ENCODE peak calls at places on chromosome 10, in eight cellular contexts. J, A, O, G, L, M, Z and R are unnamed samples.
A peak's percentile ranks its signal among the peaks of the same experiment; 100 is the strongest.

GRCh38 chr10:69337312-69338132 is 59.2 kb downstream of the HK1 start:
- DNase-seq in J (peak; percentile 87), A (no peak), O (no peak), G (no peak), L (no peak), M (no peak), Z (no peak), R (no peak)

GRCh38 chr10:15088428-15089261 is at the start of gene ACBD7:
- DNase-seq in J (peak; percentile 83), A (peak; percentile 58), O (peak; percentile 80), G (peak; percentile 52), L (peak; percentile 83), M (peak; percentile 73), Z (peak; percentile 91), R (peak; percentile 92)

GRCh38 chr10:11934262-11934661 is 108.3 kb downstream of the UPF2 start:
- DNase-seq in J (no peak), A (no peak), O (no peak), G (no peak), L (no peak), M (no peak), Z (no peak), R (no peak)

GRCh38 chr10:34157501-34157900 is 657.6 kb downstream of the PARD3 start:
- DNase-seq in J (peak; percentile 46), A (no peak), O (no peak), G (no peak), L (no peak), M (no peak), Z (no peak), R (no peak)

GRCh38 chr10:94053639-94053932 is 59.9 kb downstream of the PLCE1 start:
- DNase-seq in J (no peak), A (no peak), O (no peak), G (no peak), L (no peak), M (no peak), Z (no peak), R (no peak)

GRCh38 chr10:70803768-70804423 is 11.9 kb upstream of the SGPL1 start:
- DNase-seq in J (no peak), A (no peak), O (no peak), G (no peak), L (no peak), M (no peak), Z (no peak), R (no peak)

GRCh38 chr10:97533888-97534287 is 35.2 kb downstream of the UBTD1 start:
- DNase-seq in J (no peak), A (no peak), O (no peak), G (no peak), L (no peak), M (no peak), Z (no peak), R (no peak)

GRCh38 chr10:84820121-84820520 is 491.7 kb downstream of the CCSER2 start:
- DNase-seq in J (no peak), A (no peak), O (no peak), G (peak; percentile 7), L (no peak), M (no peak), Z (no peak), R (no peak)

GRCh38 chr10:132243141-132243540 is 56.4 kb downstream of the DPYSL4 start:
- DNase-seq in J (no peak), A (no peak), O (no peak), G (no peak), L (no peak), M (no peak), Z (no peak), R (no peak)

GRCh38 chr10:80392250-80392649 is 16.1 kb upstream of the PRXL2A start:
- DNase-seq in J (no peak), A (no peak), O (no peak), G (no peak), L (no peak), M (no peak), Z (no peak), R (no peak)

GRCh38 chr10:131892817-131893675 is 7.8 kb upstream of the PPP2R2D start:
- DNase-seq in J (no peak), A (no peak), O (no peak), G (no peak), L (no peak), M (no peak), Z (no peak), R (no peak)

GRCh38 chr10:85420501-85421191 is 945.9 kb downstream of the GRID1 start:
- DNase-seq in J (no peak), A (no peak), O (no peak), G (no peak), L (no peak), M (no peak), Z (no peak), R (no peak)

GRCh38 chr10:6729967-6730366 is 149.9 kb upstream of the PRKCQ start:
- DNase-seq in J (no peak), A (no peak), O (no peak), G (no peak), L (no peak), M (no peak), Z (no peak), R (no peak)

GRCh38 chr10:101708073-101708472 is 13.1 kb upstream of the FBXW4 start:
- DNase-seq in J (no peak), A (no peak), O (no peak), G (no peak), L (no peak), M (no peak), Z (no peak), R (no peak)

GRCh38 chr10:125057158-125058001 is 103.0 kb downstream of the CTBP2 start:
- DNase-seq in J (peak; percentile 95), A (no peak), O (peak; percentile 59), G (peak; percentile 100), L (no peak), M (no peak), Z (peak; percentile 63), R (peak; percentile 75)

GRCh38 chr10:6399241-6399701 is 180.8 kb downstream of the PRKCQ start:
- DNase-seq in J (peak; percentile 74), A (no peak), O (no peak), G (peak; percentile 87), L (no peak), M (no peak), Z (no peak), R (peak; percentile 75)

GRCh38 chr10:95273393-95274312 is 17.1 kb downstream of the PDLIM1 start:
- DNase-seq in J (peak; percentile 98), A (no peak), O (peak; percentile 49), G (no peak), L (no peak), M (no peak), Z (no peak), R (no peak)

GRCh38 chr10:35574924-35575352 is 30.2 kb upstream of the GJD4 start:
- DNase-seq in J (peak; percentile 97), A (no peak), O (no peak), G (no peak), L (no peak), M (no peak), Z (no peak), R (no peak)

GRCh38 chr10:96512524-96512991 is 1.2 kb downstream of the TLL2 start:
- DNase-seq in J (peak; percentile 29), A (no peak), O (peak; percentile 31), G (peak; percentile 3), L (peak; percentile 8), M (no peak), Z (no peak), R (no peak)

GRCh38 chr10:101941871-101942270 is 98.3 kb upstream of the KCNIP2 start:
- DNase-seq in J (peak; percentile 64), A (no peak), O (no peak), G (no peak), L (no peak), M (no peak), Z (no peak), R (no peak)

GRCh38 chr10:108375691-108376090 is 1211.2 kb upstream of the SORCS1 start:
- DNase-seq in J (peak; percentile 33), A (no peak), O (no peak), G (no peak), L (no peak), M (no peak), Z (no peak), R (no peak)

GRCh38 chr10:5014936-5015335 is 11.3 kb upstream of the AKR1C2 start:
- DNase-seq in J (peak; percentile 7), A (no peak), O (no peak), G (no peak), L (no peak), M (no peak), Z (no peak), R (peak; percentile 35)

GRCh38 chr10:63675171-63675570 is 154.0 kb downstream of the REEP3 start:
- DNase-seq in J (no peak), A (no peak), O (no peak), G (peak; percentile 63), L (no peak), M (no peak), Z (no peak), R (no peak)

GRCh38 chr10:65501259-65501658 is 1424.6 kb upstream of the LRRTM3 start:
- DNase-seq in J (no peak), A (no peak), O (no peak), G (no peak), L (no peak), M (no peak), Z (peak; percentile 10), R (no peak)

GRCh38 chr10:53434413-53434812 is 661.8 kb upstream of the MBL2 start:
- DNase-seq in J (no peak), A (no peak), O (no peak), G (no peak), L (no peak), M (no peak), Z (no peak), R (no peak)

GRCh38 chr10:91614254-91614624 is 18.6 kb downstream of the PPP1R3C start:
- DNase-seq in J (peak; percentile 91), A (no peak), O (no peak), G (no peak), L (no peak), M (no peak), Z (no peak), R (no peak)

GRCh38 chr10:32109603-32110002 is 53.4 kb upstream of the KIF5B start:
- DNase-seq in J (no peak), A (no peak), O (no peak), G (no peak), L (no peak), M (no peak), Z (no peak), R (no peak)

GRCh38 chr10:11164806-11165590 is 147.3 kb downstream of the CELF2 start:
- DNase-seq in J (peak; percentile 67), A (peak; percentile 48), O (peak; percentile 49), G (peak; percentile 99), L (peak; percentile 65), M (peak; percentile 58), Z (peak; percentile 70), R (peak; percentile 77)